ENCODE peak calls at places on chromosomes 3 and 15, in six cellular contexts. One of them, this sample, is unnamed.
A peak's percentile ranks its signal among the peaks of the same experiment; 100 is the strongest.

GRCh38 chr3:194212869-194213320 is 76.9 kb downstream of the HES1 start:
- DNase-seq in astrocyte of the cerebellum: no peak
- DNase-seq in pulmonary artery endothelial cell: no peak
- DNase-seq in esophagus squamous epithelium: no peak
- DNase-seq in HuH-7.5: no peak
- DNase-seq in posterior cingulate gyrus: no peak
- DNase-seq in this sample: peak; percentile 70

GRCh38 chr3:127195417-127195816 is 2.5 kb downstream of the PRR23E start:
- DNase-seq in astrocyte of the cerebellum: no peak
- DNase-seq in pulmonary artery endothelial cell: no peak
- DNase-seq in esophagus squamous epithelium: no peak
- DNase-seq in HuH-7.5: no peak
- DNase-seq in posterior cingulate gyrus: no peak
- DNase-seq in this sample: no peak

GRCh38 chr3:171950373-171950772 is 89.0 kb upstream of the FNDC3B start:
- DNase-seq in astrocyte of the cerebellum: peak; percentile 50
- DNase-seq in pulmonary artery endothelial cell: peak; percentile 17
- DNase-seq in esophagus squamous epithelium: no peak
- DNase-seq in HuH-7.5: no peak
- DNase-seq in posterior cingulate gyrus: no peak
- DNase-seq in this sample: no peak

GRCh38 chr15:101180620-101181307 is 71.1 kb downstream of the CHSY1 start:
- DNase-seq in astrocyte of the cerebellum: no peak
- DNase-seq in pulmonary artery endothelial cell: no peak
- DNase-seq in esophagus squamous epithelium: no peak
- DNase-seq in HuH-7.5: no peak
- DNase-seq in posterior cingulate gyrus: no peak
- DNase-seq in this sample: no peak

GRCh38 chr15:88465633-88466219 is 1.5 kb downstream of the MRPL46 start:
- DNase-seq in astrocyte of the cerebellum: no peak
- DNase-seq in pulmonary artery endothelial cell: no peak
- DNase-seq in esophagus squamous epithelium: no peak
- DNase-seq in HuH-7.5: no peak
- DNase-seq in posterior cingulate gyrus: no peak
- DNase-seq in this sample: no peak

GRCh38 chr15:25733856-25734679 is 129.1 kb downstream of the ATP10A start:
- DNase-seq in astrocyte of the cerebellum: no peak
- DNase-seq in pulmonary artery endothelial cell: no peak
- DNase-seq in esophagus squamous epithelium: no peak
- DNase-seq in HuH-7.5: no peak
- DNase-seq in posterior cingulate gyrus: no peak
- DNase-seq in this sample: no peak

GRCh38 chr3:177607596-177607995 is 410.3 kb upstream of the TBL1XR1 start:
- DNase-seq in astrocyte of the cerebellum: no peak
- DNase-seq in pulmonary artery endothelial cell: no peak
- DNase-seq in esophagus squamous epithelium: no peak
- DNase-seq in HuH-7.5: no peak
- DNase-seq in posterior cingulate gyrus: no peak
- DNase-seq in this sample: no peak

GRCh38 chr15:39770748-39771689 is 11.6 kb downstream of the FSIP1 start:
- DNase-seq in astrocyte of the cerebellum: no peak
- DNase-seq in pulmonary artery endothelial cell: no peak
- DNase-seq in esophagus squamous epithelium: no peak
- DNase-seq in HuH-7.5: no peak
- DNase-seq in posterior cingulate gyrus: no peak
- DNase-seq in this sample: no peak

GRCh38 chr3:3683261-3683660 is 116.0 kb upstream of the LRRN1 start:
- DNase-seq in astrocyte of the cerebellum: peak; percentile 23
- DNase-seq in pulmonary artery endothelial cell: no peak
- DNase-seq in esophagus squamous epithelium: no peak
- DNase-seq in HuH-7.5: no peak
- DNase-seq in posterior cingulate gyrus: no peak
- DNase-seq in this sample: no peak

GRCh38 chr3:15280853-15281532 is 51.4 kb downstream of the SH3BP5 start:
- DNase-seq in astrocyte of the cerebellum: no peak
- DNase-seq in pulmonary artery endothelial cell: no peak
- DNase-seq in esophagus squamous epithelium: no peak
- DNase-seq in HuH-7.5: peak; percentile 72
- DNase-seq in posterior cingulate gyrus: no peak
- DNase-seq in this sample: no peak

GRCh38 chr3:126543457-126544090 is 15.2 kb downstream of the C3orf22 start:
- DNase-seq in astrocyte of the cerebellum: no peak
- DNase-seq in pulmonary artery endothelial cell: no peak
- DNase-seq in esophagus squamous epithelium: no peak
- DNase-seq in HuH-7.5: no peak
- DNase-seq in posterior cingulate gyrus: peak; percentile 3
- DNase-seq in this sample: no peak

GRCh38 chr3:96466441-96466840 is 348.0 kb upstream of the EPHA6 start:
- DNase-seq in astrocyte of the cerebellum: no peak
- DNase-seq in pulmonary artery endothelial cell: no peak
- DNase-seq in esophagus squamous epithelium: no peak
- DNase-seq in HuH-7.5: no peak
- DNase-seq in posterior cingulate gyrus: no peak
- DNase-seq in this sample: no peak

GRCh38 chr15:43187544-43188155 is 2.4 kb downstream of the CCNDBP1 start:
- DNase-seq in astrocyte of the cerebellum: peak; percentile 34
- DNase-seq in pulmonary artery endothelial cell: peak; percentile 39
- DNase-seq in esophagus squamous epithelium: no peak
- DNase-seq in HuH-7.5: no peak
- DNase-seq in posterior cingulate gyrus: no peak
- DNase-seq in this sample: no peak

GRCh38 chr3:132210476-132211346 is 106.5 kb upstream of the ACP3 start:
- DNase-seq in astrocyte of the cerebellum: no peak
- DNase-seq in pulmonary artery endothelial cell: no peak
- DNase-seq in esophagus squamous epithelium: no peak
- DNase-seq in HuH-7.5: no peak
- DNase-seq in posterior cingulate gyrus: no peak
- DNase-seq in this sample: peak; percentile 49

This sample was measured in H1.